ENCODE peak calls at places on chromosomes 13 and 19, in six cellular contexts. Z, M, U, D, I and Q are unnamed samples.

GRCh38 chr19:10189631-10190425 is 4.9 kb downstream of the DNMT1 start:
- DNase-seq in U (no peak), M (no peak), Z (no peak), D (no peak), I (no peak), Q (no peak)

GRCh38 chr13:105611424-105611823 is 924.0 kb downstream of the EFNB2 start:
- DNase-seq in I (no peak), M (no peak), D (no peak), Z (peak; percentile 28), U (no peak), Q (no peak)

GRCh38 chr19:58317481-58318072 is 9.2 kb upstream of the ZSCAN22 start:
- DNase-seq in D (no peak), U (no peak), Z (no peak), I (no peak), M (no peak), Q (peak; percentile 54)

GRCh38 chr19:531753-532571 is at the start of gene CDC34:
- DNase-seq in Z (no peak), M (no peak), D (no peak), U (no peak), I (no peak), Q (peak; percentile 61)

GRCh38 chr19:4717191-4717965 is 6.3 kb downstream of the DPP9 start:
- DNase-seq in U (no peak), I (peak; percentile 50), D (no peak), Z (no peak), M (no peak), Q (no peak)

GRCh38 chr13:74570046-74570445 is 435.8 kb upstream of the KLF12 start:
- DNase-seq in Z (no peak), D (no peak), I (no peak), U (no peak), M (no peak), Q (no peak)

GRCh38 chr19:8655340-8655709 is 24.9 kb downstream of the NFILZ start:
- DNase-seq in Z (no peak), M (no peak), I (no peak), U (no peak), D (no peak), Q (no peak)

GRCh38 chr19:40610396-40611064 is 9.4 kb downstream of the LTBP4 start:
- DNase-seq in I (no peak), Z (no peak), U (no peak), M (no peak), D (no peak), Q (no peak)

GRCh38 chr13:71577127-71577526 is 289.9 kb downstream of the DACH1 start:
- DNase-seq in I (no peak), Z (no peak), D (no peak), M (no peak), U (no peak), Q (no peak)

GRCh38 chr13:38141792-38142191 is 207.9 kb upstream of the UFM1 start:
- DNase-seq in Z (no peak), M (no peak), D (no peak), I (no peak), U (no peak), Q (no peak)

GRCh38 chr13:112140366-112140765 is 73.4 kb downstream of the SOX1 start:
- DNase-seq in D (no peak), I (no peak), Z (no peak), M (no peak), U (no peak), Q (no peak)

GRCh38 chr19:33962161-33962560 is 165.5 kb downstream of the KCTD15 start:
- DNase-seq in U (no peak), Z (no peak), I (no peak), M (no peak), D (no peak), Q (no peak)

GRCh38 chr19:16416996-16417395 is 54.8 kb downstream of the EPS15L1 start:
- DNase-seq in I (no peak), D (no peak), Z (no peak), U (no peak), M (no peak), Q (no peak)

GRCh38 chr19:45086453-45086852 is 6.5 kb upstream of the PPP1R37 start:
- DNase-seq in D (no peak), Z (no peak), M (no peak), I (no peak), U (no peak), Q (no peak)

GRCh38 chr19:45368737-45369340 is 1.5 kb downstream of the ERCC2 start:
- DNase-seq in D (no peak), Z (no peak), U (no peak), M (no peak), I (no peak), Q (no peak)

GRCh38 chr19:35585844-35586243 is at the start of gene PMIS2:
- DNase-seq in D (no peak), I (no peak), Z (no peak), M (no peak), U (no peak), Q (peak; percentile 96)

GRCh38 chr19:6211632-6212402 is 68.0 kb downstream of the MLLT1 start:
- DNase-seq in I (no peak), D (no peak), M (no peak), U (no peak), Z (no peak), Q (no peak)

GRCh38 chr19:17757125-17757524 is 5.8 kb downstream of the FCHO1 start:
- DNase-seq in U (no peak), I (no peak), M (no peak), Z (no peak), D (no peak), Q (no peak)

GRCh38 chr19:52603558-52604207 is 33.6 kb downstream of the ZNF701 start:
- DNase-seq in U (no peak), Z (no peak), I (no peak), D (no peak), M (no peak), Q (no peak)

GRCh38 chr19:44792286-44792685 is 14.6 kb downstream of the CBLC start:
- DNase-seq in U (no peak), D (no peak), Z (no peak), M (no peak), I (no peak), Q (no peak)

DNA sequence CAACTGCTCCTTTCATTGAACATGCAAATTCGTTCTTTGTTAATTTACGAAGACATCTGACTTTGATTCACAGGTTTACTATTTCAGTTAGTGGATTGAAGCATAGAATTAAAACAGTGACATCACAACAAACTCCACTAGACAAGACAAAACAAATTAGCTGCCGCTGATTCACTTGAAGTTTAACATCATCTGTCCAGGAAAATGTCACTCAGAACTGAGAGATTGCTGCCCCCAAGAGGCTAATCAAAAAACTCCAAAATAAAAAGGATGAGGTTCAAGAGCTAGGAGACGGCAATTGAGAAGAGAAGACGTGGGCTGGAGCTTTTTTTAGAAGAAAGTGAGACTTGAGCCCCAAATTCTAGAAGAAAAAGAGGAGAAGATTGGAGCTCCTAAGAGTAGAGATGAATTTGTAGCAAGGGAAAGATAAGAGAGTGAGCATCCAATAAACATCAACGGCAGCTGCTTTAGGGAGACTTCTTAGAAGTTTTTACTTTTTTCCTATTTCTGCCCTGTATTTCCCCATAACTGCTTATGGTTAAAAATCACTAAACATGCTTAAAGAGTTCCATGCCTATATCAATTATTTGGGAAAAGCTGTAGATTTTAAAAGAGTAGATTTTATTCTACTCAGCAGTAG is 40.8 kb upstream of the TPP2 start:
- DNase-seq in Z (peak; percentile 28), M (no peak), I (peak; percentile 18), D (no peak), U (peak; percentile 21), Q (peak; percentile 11)
- TF ChIP-seq ZNF274 in Z (no peak), M (no peak), I (no peak), D (no peak), U (no peak), Q (no peak)

GRCh38 chr19:3039125-3039524 is 10.0 kb upstream of the TLE2 start:
- DNase-seq in U (no peak), Z (no peak), D (no peak), M (no peak), I (no peak), Q (no peak)
- H3K4me1 ChIP-seq in U (peaks cover 54% of the 10 kb centered on the region), Z (peaks cover 11% of the 10 kb centered on the region), D (peaks cover 14% of the 10 kb centered on the region), M (peaks cover 16% of the 10 kb centered on the region), I (peaks cover 37% of the 10 kb centered on the region), Q (peaks cover 40% of the 10 kb centered on the region)

GRCh38 chr13:85618514-85618913 is 180.7 kb downstream of the SLITRK6 start:
- DNase-seq in I (no peak), D (no peak), U (no peak), Z (no peak), M (no peak), Q (no peak)
- TF ChIP-seq ZNF274 in I (no peak), D (no peak), U (no peak), Z (no peak), M (no peak), Q (no peak)

DNA sequence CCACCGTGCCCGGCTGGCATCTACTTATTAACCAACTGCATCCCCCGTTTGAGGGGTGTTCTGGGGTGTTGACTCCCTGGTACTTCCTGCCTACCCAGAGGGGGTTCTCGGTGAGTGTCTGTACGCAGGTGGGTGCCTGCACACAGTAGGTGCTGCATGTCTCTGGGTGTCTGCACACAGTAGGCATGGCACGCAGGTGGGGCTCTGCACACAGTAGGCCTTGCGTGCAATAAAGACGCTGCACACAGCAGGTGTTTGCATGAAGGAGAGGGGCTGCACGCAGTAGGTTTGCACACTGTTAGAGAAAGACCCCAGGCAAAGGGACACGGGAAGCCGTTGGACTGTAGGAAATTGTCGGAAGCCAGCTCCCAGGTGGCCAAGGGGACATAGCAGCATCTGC is 11.2 kb downstream of the GADD45B start:
- DNase-seq in U (no peak), D (no peak), Z (no peak), M (no peak), I (no peak), Q (no peak)
- H3K4me1 ChIP-seq in U (peaks cover 21% of the 10 kb centered on the region), D (peaks cover 6% of the 10 kb centered on the region), Z (peaks cover 2% of the 10 kb centered on the region), M (peaks cover 23% of the 10 kb centered on the region), I (peaks cover 36% of the 10 kb centered on the region), Q (peaks cover 12% of the 10 kb centered on the region)

DNA sequence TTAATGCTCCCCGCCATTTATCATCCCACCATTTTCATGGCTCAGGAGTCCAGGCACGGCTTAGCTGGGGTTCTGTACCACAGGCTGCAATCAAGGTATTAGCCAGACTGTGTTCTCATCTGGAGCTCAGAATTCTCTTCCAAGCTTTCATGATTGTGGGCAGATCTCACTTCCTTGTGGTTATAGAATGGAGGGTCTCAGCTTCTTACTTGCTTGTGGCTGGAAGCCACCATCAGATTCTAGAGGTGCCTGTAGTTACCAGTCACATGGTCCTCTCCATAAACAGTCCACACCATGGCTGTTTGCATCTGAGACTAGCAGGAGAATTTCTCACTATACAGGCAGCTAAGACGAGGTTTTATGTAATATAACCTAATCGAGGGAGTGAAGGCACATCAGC is 45.1 kb upstream of the SLC46A3 start:
- DNase-seq in M (no peak), U (no peak), Z (no peak), I (no peak), D (no peak), Q (no peak)
- TF ChIP-seq ZNF274 in M (no peak), U (no peak), Z (no peak), I (no peak), D (no peak), Q (no peak)

GRCh38 chr19:19461306-19461670 is 54.1 kb downstream of the TSSK6 start:
- DNase-seq in I (no peak), M (no peak), U (no peak), D (no peak), Z (no peak), Q (no peak)
- H3K4me1 ChIP-seq in I (peaks cover 30% of the 10 kb centered on the region), M (peaks cover 54% of the 10 kb centered on the region), U (peaks cover 17% of the 10 kb centered on the region), D (peaks cover 49% of the 10 kb centered on the region), Z (peaks cover 57% of the 10 kb centered on the region), Q (peaks cover 34% of the 10 kb centered on the region)